ENCODE peak calls at places on chromosomes 3 and 15, in six cellular contexts. P is body of pancreas, U is mucosa of descending colon, K is GM12865, C is transverse colon, M is MCF 10A. G is an unnamed sample.

GRCh38 chr15:71691700-71692417 is 118.5 kb upstream of the NR2E3 start:
- DNase-seq in C (no peak), P (no peak), M (peak), U (peak), K (no peak), G (no peak)

GRCh38 chr15:86063328-86064180 is 16.1 kb upstream of the AGBL1 start:
- DNase-seq in M (no peak), C (no peak), U (no peak), K (no peak), P (no peak), G (no peak)

GRCh38 chr15:70258369-70259029 is 160.8 kb upstream of the TLE3 start:
- DNase-seq in C (peak), P (peak), M (peak), K (peak), U (peak), G (peak)

GRCh38 chr3:66039590-66039887 is 821 bp upstream of the MAGI1 start:
- DNase-seq in M (peak), C (peak), P (peak), K (no peak), U (peak), G (peak)

GRCh38 chr3:62201438-62202035 is 171.8 kb downstream of the FEZF2 start:
- DNase-seq in U (peak), P (no peak), C (no peak), K (peak), M (peak), G (no peak)

GRCh38 chr15:89611317-89611716 is 36.0 kb downstream of the TICRR start:
- DNase-seq in M (no peak), U (no peak), K (no peak), C (no peak), P (no peak), G (no peak)

GRCh38 chr3:186612065-186612464 is 795 bp upstream of the AHSG start:
- DNase-seq in M (no peak), K (no peak), U (no peak), C (no peak), P (no peak), G (no peak)

GRCh38 chr3:10004960-10005564 is 18.4 kb upstream of the EMC3 start:
- DNase-seq in C (no peak), P (no peak), M (no peak), U (no peak), K (no peak), G (no peak)

GRCh38 chr3:48409291-48410201 is 20.3 kb downstream of the PLXNB1 start:
- DNase-seq in C (no peak), K (no peak), P (peak), U (peak), M (no peak), G (no peak)

GRCh38 chr3:126661965-126662364 is 7.0 kb upstream of the TXNRD3 start:
- DNase-seq in M (no peak), C (no peak), U (no peak), K (no peak), P (no peak), G (no peak)

GRCh38 chr3:15332405-15333098 is at the start of gene SH3BP5:
- DNase-seq in P (peak), M (peak), K (peak), U (peak), C (peak), G (peak)

GRCh38 chr3:5058463-5058862 is 63.6 kb upstream of the ARL8B start:
- DNase-seq in K (no peak), U (no peak), M (peak), C (no peak), P (no peak), G (no peak)

GRCh38 chr3:29141197-29141911 is 139.5 kb upstream of the RBMS3 start:
- DNase-seq in M (no peak), P (no peak), U (no peak), C (no peak), K (no peak), G (no peak)

GRCh38 chr3:38038447-38038911 is 529 bp upstream of the DLEC1 start:
- DNase-seq in P (no peak), U (no peak), K (no peak), C (no peak), M (no peak), G (no peak)

GRCh38 chr3:185069583-185070030 is 83.3 kb downstream of the C3orf70 start:
- DNase-seq in U (peak), P (no peak), M (no peak), C (peak), K (no peak), G (no peak)

GRCh38 chr3:115768661-115769060 is 145.4 kb downstream of the GAP43 start:
- DNase-seq in P (no peak), U (no peak), C (no peak), M (no peak), K (no peak), G (no peak)

GRCh38 chr15:79653533-79653932 is 221.4 kb downstream of the MINAR1 start:
- DNase-seq in M (no peak), K (no peak), P (no peak), C (no peak), U (no peak), G (no peak)

GRCh38 chr15:51756482-51756881 is 5.1 kb downstream of the TMOD2 start:
- DNase-seq in M (no peak), K (no peak), C (no peak), P (no peak), U (no peak), G (no peak)

GRCh38 chr3:42666022-42666421 is 12.5 kb downstream of the ZBTB47 start:
- DNase-seq in M (no peak), U (no peak), P (no peak), K (no peak), C (no peak), G (peak)

GRCh38 chr3:178198329-178198728 is 337.9 kb upstream of the KCNMB2 start:
- DNase-seq in K (no peak), M (no peak), P (no peak), C (no peak), U (no peak), G (no peak)

GRCh38 chr3:100024520-100025303 is 89.6 kb downstream of the FILIP1L start:
- DNase-seq in M (no peak), P (no peak), U (no peak), K (no peak), C (no peak), G (no peak)

GRCh38 chr3:186361246-186361611 is 805 bp downstream of the DGKG start:
- DNase-seq in K (no peak), M (no peak), P (no peak), C (no peak), U (no peak), G (no peak)

GRCh38 chr3:49422379-49423248 is at the start of gene AMT:
- DNase-seq in M (no peak), K (no peak), P (peak), U (peak), C (peak), G (peak)

GRCh38 chr3:192642651-192643050 is 84.7 kb downstream of the FGF12 start:
- DNase-seq in P (peak), U (no peak), K (no peak), C (no peak), M (no peak), G (no peak)

GRCh38 chr3:120284702-120285507 is at the start of gene GPR156:
- DNase-seq in K (peak), U (no peak), M (peak), C (no peak), P (peak), G (no peak)

DNA sequence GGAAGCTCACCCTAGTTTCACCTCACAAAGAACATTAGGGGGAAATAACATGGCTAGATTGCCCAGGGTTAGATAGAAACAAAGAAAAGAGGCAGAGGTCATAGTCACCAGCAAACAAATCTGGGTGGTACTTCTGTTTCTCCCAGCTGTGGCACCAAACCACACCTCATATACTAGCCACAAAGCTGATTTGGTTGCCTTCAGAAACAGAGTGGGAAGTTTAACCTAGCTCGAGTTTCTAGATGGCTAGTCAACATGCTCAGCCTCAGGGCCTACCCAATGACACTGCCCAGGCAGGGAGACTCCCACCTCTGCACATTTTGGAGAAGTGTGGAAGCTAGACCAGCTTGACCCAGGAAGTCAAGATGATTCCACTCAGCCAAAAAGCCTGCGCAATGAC is 174.2 kb downstream of the GABRB3 start:
- DNase-seq in C (no peak), P (no peak), M (no peak), U (no peak), K (no peak), G (no peak)
- TF ChIP-seq CTCF in C (no peak), P (no peak), M (no peak), U (no peak), K (no peak), G (no peak)

GRCh38 chr3:114213262-114213668 is 24.1 kb downstream of the ZNF80 start:
- DNase-seq in C (no peak), M (no peak), K (no peak), U (no peak), P (no peak), G (no peak)
- TF ChIP-seq CTCF in C (no peak), M (no peak), K (no peak), U (no peak), P (no peak), G (no peak)

DNA sequence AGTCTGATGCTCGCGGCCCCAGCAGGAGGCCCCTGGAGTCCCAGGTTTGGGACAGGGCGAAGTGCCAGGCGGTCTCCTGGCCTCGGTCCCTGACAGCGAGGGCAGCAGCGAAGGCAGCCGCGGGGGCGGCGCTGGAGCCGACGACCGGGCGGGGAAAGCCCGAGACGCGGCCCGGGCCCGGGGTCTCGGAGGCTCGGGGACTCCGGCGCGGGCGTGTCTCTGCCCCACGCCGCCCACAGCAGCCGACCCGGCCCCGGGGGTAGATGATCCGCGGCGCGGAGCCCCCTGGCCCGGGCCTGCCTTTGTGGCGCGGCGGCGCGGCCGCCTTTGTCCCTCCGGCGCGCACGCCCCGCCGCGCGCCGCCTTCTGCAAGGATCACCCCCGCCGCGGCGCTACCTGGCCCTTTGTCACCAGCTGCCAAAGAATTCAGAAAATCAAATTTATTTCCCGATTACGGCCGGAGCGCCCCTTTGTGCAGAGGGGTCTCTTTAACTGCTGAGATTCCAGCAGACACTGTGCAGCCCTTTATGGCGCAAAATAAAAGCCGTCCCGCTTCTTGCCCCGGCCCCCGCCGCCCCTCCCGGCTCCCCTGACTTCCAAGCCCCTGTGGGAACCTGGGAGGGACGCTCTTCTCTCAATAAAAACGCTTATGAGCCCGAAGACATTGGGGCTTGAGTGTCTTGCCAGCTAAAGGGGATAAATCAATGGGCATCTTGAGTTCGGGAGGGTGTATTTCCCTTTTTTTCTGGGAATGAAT is 68.3 kb downstream of the HES1 start:
- DNase-seq in C (no peak), P (peak), U (no peak), K (no peak), M (no peak), G (no peak)
- TF ChIP-seq CTCF in C (no peak), P (no peak), U (no peak), K (no peak), M (no peak), G (no peak)

GRCh38 chr15:98648654-98649537 is 557 bp downstream of the IGF1R start:
- DNase-seq in C (peak), P (peak), M (peak), K (peak), U (peak), G (peak)
- TF ChIP-seq CTCF in C (no peak), P (no peak), M (no peak), K (peak), U (peak), G (peak)

GRCh38 chr3:11820540-11821041 is 26.1 kb downstream of the TAMM41 start:
- DNase-seq in U (no peak), C (no peak), P (peak), M (peak), K (peak), G (no peak)
- TF ChIP-seq CTCF in U (no peak), C (no peak), P (no peak), M (no peak), K (no peak), G (no peak)

G was measured in Peyer's patch.